ENCODE peak calls at places on chromosome 5, in eight cellular contexts. One of them, this sample, is unnamed.

GRCh38 chr5:64612349-64612961 is 77.8 kb upstream of the SHISAL2B start:
- DNase-seq in brain microvascular endothelial cell: peak
- DNase-seq in GM23338: peak
- DNase-seq in K562: peak
- DNase-seq in psoas muscle: no peak
- DNase-seq in tibial artery: no peak
- DNase-seq in RWPE2: no peak
- DNase-seq in mammary epithelial cell: peak
- DNase-seq in this sample: peak

GRCh38 chr5:149403923-149404745 is 25.0 kb upstream of the IL17B start:
- DNase-seq in brain microvascular endothelial cell: peak
- DNase-seq in GM23338: no peak
- DNase-seq in K562: no peak
- DNase-seq in psoas muscle: no peak
- DNase-seq in tibial artery: peak
- DNase-seq in RWPE2: no peak
- DNase-seq in mammary epithelial cell: no peak
- DNase-seq in this sample: peak

GRCh38 chr5:151357097-151357496 is 9.7 kb upstream of the SLC36A2 start:
- DNase-seq in brain microvascular endothelial cell: no peak
- DNase-seq in GM23338: peak
- DNase-seq in K562: no peak
- DNase-seq in psoas muscle: no peak
- DNase-seq in tibial artery: no peak
- DNase-seq in RWPE2: no peak
- DNase-seq in mammary epithelial cell: no peak
- DNase-seq in this sample: no peak

GRCh38 chr5:168425997-168426863 is 60.0 kb upstream of the RARS1 start:
- DNase-seq in brain microvascular endothelial cell: no peak
- DNase-seq in GM23338: no peak
- DNase-seq in K562: no peak
- DNase-seq in psoas muscle: no peak
- DNase-seq in tibial artery: no peak
- DNase-seq in RWPE2: no peak
- DNase-seq in mammary epithelial cell: no peak
- DNase-seq in this sample: no peak

GRCh38 chr5:141476132-141476909 is 555 bp downstream of the PCDHGC3 start:
- DNase-seq in brain microvascular endothelial cell: peak
- DNase-seq in GM23338: peak
- DNase-seq in K562: no peak
- DNase-seq in psoas muscle: peak
- DNase-seq in tibial artery: peak
- DNase-seq in RWPE2: no peak
- DNase-seq in mammary epithelial cell: peak
- DNase-seq in this sample: peak

GRCh38 chr5:128228506-128228905 is 144.9 kb downstream of the SLC12A2 start:
- DNase-seq in brain microvascular endothelial cell: no peak
- DNase-seq in GM23338: no peak
- DNase-seq in K562: no peak
- DNase-seq in psoas muscle: no peak
- DNase-seq in tibial artery: no peak
- DNase-seq in RWPE2: no peak
- DNase-seq in mammary epithelial cell: no peak
- DNase-seq in this sample: peak

GRCh38 chr5:151413800-151414199 is 33.6 kb upstream of the SLC36A1 start:
- DNase-seq in brain microvascular endothelial cell: no peak
- DNase-seq in GM23338: no peak
- DNase-seq in K562: no peak
- DNase-seq in psoas muscle: no peak
- DNase-seq in tibial artery: no peak
- DNase-seq in RWPE2: no peak
- DNase-seq in mammary epithelial cell: no peak
- DNase-seq in this sample: no peak

GRCh38 chr5:150487199-150488061 is 20.5 kb upstream of the NDST1 start:
- DNase-seq in brain microvascular endothelial cell: no peak
- DNase-seq in GM23338: no peak
- DNase-seq in K562: peak
- DNase-seq in psoas muscle: peak
- DNase-seq in tibial artery: no peak
- DNase-seq in RWPE2: no peak
- DNase-seq in mammary epithelial cell: peak
- DNase-seq in this sample: peak

GRCh38 chr5:101102506-101102905 is 199.4 kb upstream of the ST8SIA4 start:
- DNase-seq in brain microvascular endothelial cell: no peak
- DNase-seq in GM23338: peak
- DNase-seq in K562: no peak
- DNase-seq in psoas muscle: no peak
- DNase-seq in tibial artery: no peak
- DNase-seq in RWPE2: no peak
- DNase-seq in mammary epithelial cell: peak
- DNase-seq in this sample: no peak

GRCh38 chr5:124262443-124262842 is 484.0 kb downstream of the ZNF608 start:
- DNase-seq in brain microvascular endothelial cell: no peak
- DNase-seq in GM23338: peak
- DNase-seq in K562: no peak
- DNase-seq in psoas muscle: no peak
- DNase-seq in tibial artery: no peak
- DNase-seq in RWPE2: no peak
- DNase-seq in mammary epithelial cell: no peak
- DNase-seq in this sample: no peak

GRCh38 chr5:69213513-69214215 is 21.0 kb upstream of the CDK7 start:
- DNase-seq in brain microvascular endothelial cell: peak
- DNase-seq in GM23338: no peak
- DNase-seq in K562: no peak
- DNase-seq in psoas muscle: no peak
- DNase-seq in tibial artery: no peak
- DNase-seq in RWPE2: no peak
- DNase-seq in mammary epithelial cell: peak
- DNase-seq in this sample: peak

GRCh38 chr5:78979117-78979742 is 5.9 kb downstream of the ARSB start:
- DNase-seq in brain microvascular endothelial cell: no peak
- DNase-seq in GM23338: no peak
- DNase-seq in K562: no peak
- DNase-seq in psoas muscle: no peak
- DNase-seq in tibial artery: no peak
- DNase-seq in RWPE2: no peak
- DNase-seq in mammary epithelial cell: no peak
- DNase-seq in this sample: no peak

GRCh38 chr5:76673125-76673524 is 42.8 kb upstream of the F2R start:
- DNase-seq in brain microvascular endothelial cell: no peak
- DNase-seq in GM23338: no peak
- DNase-seq in K562: no peak
- DNase-seq in psoas muscle: no peak
- DNase-seq in tibial artery: no peak
- DNase-seq in RWPE2: no peak
- DNase-seq in mammary epithelial cell: no peak
- DNase-seq in this sample: no peak

GRCh38 chr5:6859001-6859400 is 145.8 kb downstream of the TENT4A start:
- DNase-seq in brain microvascular endothelial cell: no peak
- DNase-seq in GM23338: no peak
- DNase-seq in K562: no peak
- DNase-seq in psoas muscle: no peak
- DNase-seq in tibial artery: no peak
- DNase-seq in RWPE2: no peak
- DNase-seq in mammary epithelial cell: no peak
- DNase-seq in this sample: no peak

GRCh38 chr5:164256351-164256750 is 750.9 kb downstream of the MAT2B start:
- DNase-seq in brain microvascular endothelial cell: no peak
- DNase-seq in GM23338: no peak
- DNase-seq in K562: no peak
- DNase-seq in psoas muscle: no peak
- DNase-seq in tibial artery: no peak
- DNase-seq in RWPE2: no peak
- DNase-seq in mammary epithelial cell: peak
- DNase-seq in this sample: no peak

GRCh38 chr5:157961176-157961575 is 102.2 kb upstream of the CLINT1 start:
- DNase-seq in brain microvascular endothelial cell: no peak
- DNase-seq in GM23338: no peak
- DNase-seq in K562: no peak
- DNase-seq in psoas muscle: no peak
- DNase-seq in tibial artery: no peak
- DNase-seq in RWPE2: no peak
- DNase-seq in mammary epithelial cell: no peak
- DNase-seq in this sample: no peak

GRCh38 chr5:71600783-71601182 is 13.6 kb downstream of the MCCC2 start:
- DNase-seq in brain microvascular endothelial cell: no peak
- DNase-seq in GM23338: no peak
- DNase-seq in K562: no peak
- DNase-seq in psoas muscle: no peak
- DNase-seq in tibial artery: no peak
- DNase-seq in RWPE2: no peak
- DNase-seq in mammary epithelial cell: no peak
- DNase-seq in this sample: no peak

GRCh38 chr5:71597001-71597400 is 9.9 kb downstream of the MCCC2 start:
- DNase-seq in brain microvascular endothelial cell: no peak
- DNase-seq in GM23338: no peak
- DNase-seq in K562: no peak
- DNase-seq in psoas muscle: no peak
- DNase-seq in tibial artery: no peak
- DNase-seq in RWPE2: no peak
- DNase-seq in mammary epithelial cell: no peak
- DNase-seq in this sample: no peak

GRCh38 chr5:71596169-71596568 is 9.0 kb downstream of the MCCC2 start:
- DNase-seq in brain microvascular endothelial cell: peak
- DNase-seq in GM23338: no peak
- DNase-seq in K562: no peak
- DNase-seq in psoas muscle: no peak
- DNase-seq in tibial artery: no peak
- DNase-seq in RWPE2: no peak
- DNase-seq in mammary epithelial cell: no peak
- DNase-seq in this sample: no peak

DNA sequence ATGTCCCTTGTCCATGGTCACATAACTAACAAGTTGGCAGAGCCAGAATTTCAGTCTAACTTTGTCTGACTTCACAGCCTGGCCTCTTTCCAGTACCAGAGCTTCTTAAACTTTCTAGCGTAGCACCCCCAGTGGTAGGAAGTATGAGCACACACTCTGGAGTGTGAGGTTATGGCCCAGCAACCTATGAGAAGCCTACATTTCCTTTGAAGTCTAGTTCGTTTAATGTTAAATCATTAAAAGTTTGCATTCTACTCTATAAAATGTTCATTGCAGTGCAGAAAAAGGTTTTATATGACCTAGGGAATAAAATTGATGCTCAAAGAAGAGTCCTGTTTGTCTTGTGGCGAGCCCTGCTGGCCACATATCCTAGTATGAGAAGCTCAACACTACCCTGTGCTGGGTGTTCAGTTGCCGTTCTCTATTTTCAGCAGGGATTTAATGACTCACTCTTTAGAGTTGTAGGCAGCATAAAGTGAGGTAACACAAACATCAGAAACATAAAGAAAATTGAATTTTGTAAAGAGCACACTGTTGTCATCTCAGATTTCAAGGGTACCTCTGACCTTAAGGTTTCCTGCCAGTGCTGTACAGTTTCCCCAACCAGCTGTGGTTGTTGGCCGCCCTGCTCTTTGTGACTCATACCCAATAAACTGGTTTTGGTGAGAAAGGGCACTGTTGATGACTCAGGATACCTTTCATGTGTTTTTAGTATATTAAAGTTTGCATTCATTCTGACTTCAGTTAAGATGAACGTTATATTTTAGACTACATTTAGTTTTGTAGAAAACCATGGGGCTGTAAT is 14.3 kb downstream of the MCCC2 start:
- DNase-seq in brain microvascular endothelial cell: peak
- DNase-seq in GM23338: peak
- DNase-seq in K562: peak
- DNase-seq in psoas muscle: no peak
- DNase-seq in tibial artery: peak
- DNase-seq in RWPE2: peak
- DNase-seq in mammary epithelial cell: peak
- DNase-seq in this sample: peak
- TF ChIP-seq CTCF in brain microvascular endothelial cell: peak
- TF ChIP-seq CTCF in GM23338: peak
- TF ChIP-seq CTCF in K562: peak
- TF ChIP-seq CTCF in psoas muscle: peak
- TF ChIP-seq CTCF in tibial artery: peak
- TF ChIP-seq CTCF in RWPE2: peak
- TF ChIP-seq CTCF in mammary epithelial cell: peak
- TF ChIP-seq CTCF in this sample: peak

GRCh38 chr5:140178482-140179116 is 3.6 kb downstream of the CYSTM1 start:
- DNase-seq in brain microvascular endothelial cell: no peak
- DNase-seq in GM23338: no peak
- DNase-seq in K562: no peak
- DNase-seq in psoas muscle: no peak
- DNase-seq in tibial artery: no peak
- DNase-seq in RWPE2: no peak
- DNase-seq in mammary epithelial cell: no peak
- DNase-seq in this sample: no peak
- H3K4me3 ChIP-seq in brain microvascular endothelial cell: no peak
- H3K4me3 ChIP-seq in GM23338: no peak
- H3K4me3 ChIP-seq in K562: no peak
- H3K4me3 ChIP-seq in psoas muscle: peak
- H3K4me3 ChIP-seq in tibial artery: no peak
- H3K4me3 ChIP-seq in RWPE2: no peak
- H3K4me3 ChIP-seq in mammary epithelial cell: no peak
- H3K4me3 ChIP-seq in this sample: no peak

GRCh38 chr5:42656661-42657035 is 100.0 kb upstream of the CCDC152 start:
- DNase-seq in brain microvascular endothelial cell: no peak
- DNase-seq in GM23338: no peak
- DNase-seq in K562: no peak
- DNase-seq in psoas muscle: no peak
- DNase-seq in tibial artery: no peak
- DNase-seq in RWPE2: no peak
- DNase-seq in mammary epithelial cell: peak
- DNase-seq in this sample: no peak
- TF ChIP-seq CTCF in brain microvascular endothelial cell: no peak
- TF ChIP-seq CTCF in GM23338: peak
- TF ChIP-seq CTCF in K562: peak
- TF ChIP-seq CTCF in psoas muscle: no peak
- TF ChIP-seq CTCF in tibial artery: peak
- TF ChIP-seq CTCF in RWPE2: peak
- TF ChIP-seq CTCF in mammary epithelial cell: peak
- TF ChIP-seq CTCF in this sample: peak

DNA sequence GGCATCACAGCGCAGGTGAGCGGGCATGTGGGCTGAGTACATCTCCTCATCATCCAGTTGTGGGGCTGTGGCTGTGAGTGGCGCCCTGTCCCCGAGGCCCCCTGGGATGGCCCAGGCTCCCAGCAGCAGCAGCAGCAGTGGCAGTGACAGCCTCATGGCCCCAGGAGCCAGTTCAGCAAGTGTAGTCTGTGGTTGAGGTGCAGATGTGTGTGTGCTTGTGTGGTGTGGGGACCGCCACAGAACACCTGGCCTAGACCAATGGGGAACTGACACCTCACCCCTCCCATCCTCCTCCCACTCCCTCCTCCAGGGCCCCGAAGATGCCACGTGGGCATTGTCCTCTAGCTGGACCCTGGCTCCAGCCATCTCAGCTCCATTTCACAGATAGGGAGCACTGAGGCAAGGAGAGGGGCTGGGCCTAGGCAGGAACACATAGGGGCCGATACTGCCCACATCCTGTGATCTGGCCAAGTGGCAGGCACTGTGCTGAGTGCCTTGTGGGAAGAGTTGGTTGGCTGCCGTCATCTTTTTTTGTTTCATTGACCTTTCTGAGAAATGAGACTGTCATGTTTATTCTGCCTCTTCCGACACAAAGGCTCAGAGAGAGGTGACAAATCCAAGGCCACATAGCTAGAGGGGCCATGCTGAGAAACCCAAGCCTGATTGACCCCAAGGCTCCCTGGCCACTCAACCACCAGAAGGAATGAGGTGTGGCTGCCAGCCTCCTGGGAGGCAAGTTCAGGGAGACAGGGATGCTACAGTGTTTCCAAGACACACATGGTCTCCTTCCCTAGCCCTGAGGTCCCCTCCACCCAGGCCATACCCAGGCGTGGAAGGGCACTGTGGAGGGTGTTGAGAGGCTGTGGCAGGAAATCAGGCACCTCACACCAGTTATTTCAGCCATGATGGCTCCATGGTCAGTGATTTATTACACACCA is at the start of gene MZB1:
- DNase-seq in brain microvascular endothelial cell: no peak
- DNase-seq in GM23338: no peak
- DNase-seq in K562: no peak
- DNase-seq in psoas muscle: no peak
- DNase-seq in tibial artery: no peak
- DNase-seq in RWPE2: no peak
- DNase-seq in mammary epithelial cell: no peak
- DNase-seq in this sample: no peak
- H3K4me3 ChIP-seq in brain microvascular endothelial cell: no peak
- H3K4me3 ChIP-seq in GM23338: no peak
- H3K4me3 ChIP-seq in K562: no peak
- H3K4me3 ChIP-seq in psoas muscle: peak
- H3K4me3 ChIP-seq in tibial artery: no peak
- H3K4me3 ChIP-seq in RWPE2: no peak
- H3K4me3 ChIP-seq in mammary epithelial cell: no peak
- H3K4me3 ChIP-seq in this sample: no peak

This sample was measured in AG10803.